ENCODE peak calls at places on chromosomes 4 and X, in seven cellular contexts. Y is HFF-Myc; S is stimulated activated CD8-positive, alpha-beta memory T cell treated with anti-CD3 and anti-CD28 coated beads, Interleukin-7, amount 100 ng/mL, for 4 hours; B is NCI-H82; V is SK-MEL-5; A is activated CD4-positive, alpha-beta T cell treated with anti-CD3 and anti-CD28 coated beads for 36 hours; P is choroid plexus epithelial cell. H is an unnamed sample.

GRCh38 chr4:186058980-186059316 is 10.0 kb upstream of the TLR3 start:
- DNase-seq in P (no peak), A (no peak), Y (no peak), S (no peak), V (no peak), B (no peak), H (no peak)

GRCh38 chrX:101347859-101348451 is 587 bp downstream of the TIMM8A start:
- DNase-seq in Y (no peak), S (no peak), V (peak), P (peak), B (no peak), A (no peak), H (peak)

GRCh38 chr4:128823025-128823661 is 13.6 kb downstream of the JADE1 start:
- DNase-seq in B (peak), Y (peak), V (no peak), P (peak), S (no peak), A (no peak), H (peak)

GRCh38 chr4:155667538-155668511 is 1.2 kb downstream of the GUCY1A1 start:
- DNase-seq in P (peak), V (peak), S (no peak), Y (no peak), B (peak), A (peak), H (peak)

GRCh38 chr4:113162089-113162488 is 112.6 kb downstream of the ANK2 start:
- DNase-seq in V (peak), S (no peak), A (no peak), P (peak), Y (no peak), B (no peak), H (no peak)

GRCh38 chr4:110188113-110188512 is 10.3 kb downstream of the ELOVL6 start:
- DNase-seq in B (no peak), P (no peak), Y (no peak), S (no peak), A (no peak), V (no peak), H (no peak)

GRCh38 chrX:5810636-5811035 is 418.0 kb downstream of the NLGN4X start:
- DNase-seq in P (no peak), Y (no peak), V (no peak), B (no peak), S (no peak), A (no peak), H (no peak)

GRCh38 chrX:151970661-151971060 is 3.8 kb downstream of the GABRE start:
- DNase-seq in Y (peak), A (no peak), P (peak), B (no peak), S (no peak), V (peak), H (peak)

GRCh38 chrX:24334473-24334872 is 20.6 kb upstream of the SUPT20HL2 start:
- DNase-seq in P (no peak), S (no peak), V (no peak), A (no peak), B (no peak), Y (no peak), H (no peak)

GRCh38 chr4:174036563-174036962 is 246.9 kb downstream of the FBXO8 start:
- DNase-seq in B (no peak), P (no peak), S (no peak), A (no peak), V (no peak), Y (no peak), H (no peak)

GRCh38 chrX:95536661-95537060 is 1148.0 kb upstream of the DIAPH2 start:
- DNase-seq in S (no peak), B (no peak), V (no peak), P (no peak), A (no peak), Y (no peak), H (no peak)

H was measured in dermis blood vessel endothelial cell.